ENCODE peak calls at places on chromosomes 5 and 9, in four cellular contexts. V is Daoy, M is GM06990, D is COLO829. R is an unnamed sample.

GRCh38 chr5:36763454-36763853 is 113.1 kb upstream of the NIPBL start:
- DNase-seq in V (no peak), M (no peak), D (no peak), R (no peak)

GRCh38 chr5:134184155-134185135 is 7.7 kb upstream of the SKP1 start:
- DNase-seq in V (peak; percentile 71), D (peak; percentile 46), M (peak; percentile 41), R (peak; percentile 41)

GRCh38 chr9:71685394-71685793 is 82.9 kb downstream of the CEMIP2 start:
- DNase-seq in V (peak; percentile 48), M (no peak), D (no peak), R (no peak)

GRCh38 chr9:2241461-2241874 is 226.3 kb downstream of the SMARCA2 start:
- DNase-seq in D (no peak), M (no peak), V (peak; percentile 73), R (no peak)

GRCh38 chr5:33662721-33663435 is 222.1 kb downstream of the TARS1 start:
- DNase-seq in D (no peak), M (no peak), V (no peak), R (no peak)

GRCh38 chr9:69740872-69741505 is 18.8 kb downstream of the PTAR1 start:
- DNase-seq in V (no peak), D (no peak), M (no peak), R (no peak)

GRCh38 chr9:123327697-123328100 is 28.3 kb upstream of the CRB2 start:
- DNase-seq in V (no peak), D (no peak), M (no peak), R (peak; percentile 87)

GRCh38 chr5:96516631-96517071 is 83.6 kb upstream of the PCSK1 start:
- DNase-seq in D (no peak), V (no peak), M (no peak), R (no peak)

GRCh38 chr5:116446356-116447005 is 128.1 kb downstream of the SEMA6A start:
- DNase-seq in V (no peak), M (peak; percentile 6), D (no peak), R (no peak)

GRCh38 chr5:39714036-39714698 is 289.4 kb upstream of the DAB2 start:
- DNase-seq in V (peak; percentile 43), M (no peak), D (peak; percentile 12), R (no peak)

GRCh38 chr5:38473008-38473407 is 83.4 kb downstream of the LIFR start:
- DNase-seq in M (no peak), V (no peak), D (no peak), R (no peak)

GRCh38 chr5:91280062-91280941 is 102.8 kb downstream of the ARRDC3 start:
- DNase-seq in D (peak; percentile 94), M (peak; percentile 87), V (peak; percentile 99), R (peak; percentile 86)

GRCh38 chr5:133527311-133527710 is 85.0 kb downstream of the FSTL4 start:
- DNase-seq in D (no peak), V (no peak), M (no peak), R (no peak)

GRCh38 chr9:84397822-84398221 is 57.3 kb upstream of the SLC28A3 start:
- DNase-seq in D (no peak), V (peak; percentile 59), M (no peak), R (no peak)

GRCh38 chr9:99416007-99416406 is 193.9 kb downstream of the SEC61B start:
- DNase-seq in V (peak; percentile 42), M (peak; percentile 10), D (peak; percentile 44), R (no peak)

GRCh38 chr9:135116892-135117680 is 29.6 kb downstream of the OLFM1 start:
- DNase-seq in M (no peak), D (no peak), V (peak; percentile 86), R (no peak)

GRCh38 chr5:178394074-178394473 is 161.5 kb upstream of the PHYKPL start:
- DNase-seq in V (peak; percentile 69), M (no peak), D (no peak), R (no peak)

GRCh38 chr9:94971378-94972131 is 245.1 kb downstream of the AOPEP start:
- DNase-seq in M (no peak), V (no peak), D (no peak), R (no peak)

GRCh38 chr5:130323804-130324454 is 419.7 kb downstream of the CHSY3 start:
- DNase-seq in M (peak; percentile 72), V (no peak), D (no peak), R (no peak)

GRCh38 chr9:131712151-131712716 is 27.6 kb downstream of the RAPGEF1 start:
- DNase-seq in M (no peak), D (no peak), V (no peak), R (no peak)

GRCh38 chr5:41335596-41335995 is 122.3 kb upstream of the C6 start:
- DNase-seq in D (no peak), M (no peak), V (no peak), R (no peak)

GRCh38 chr9:32378993-32379729 is 5.3 kb upstream of the ACO1 start:
- DNase-seq in V (peak; percentile 79), D (peak; percentile 87), M (peak; percentile 13), R (no peak)

GRCh38 chr9:109908459-109909390 is 128.7 kb downstream of the PALM2AKAP2 start:
- DNase-seq in M (no peak), V (no peak), D (no peak), R (no peak)

GRCh38 chr9:112252194-112252593 is 77.1 kb upstream of the SUSD1 start:
- DNase-seq in D (no peak), M (no peak), V (no peak), R (no peak)